ENCODE peak calls at places on chromosomes 1 and 21, in eight cellular contexts. One of them, this sample, is unnamed.

GRCh38 chr1:39625462-39626273 is 13.8 kb downstream of the HEYL start:
- DNase-seq in CD8-positive, alpha-beta memory T cell: no peak
- DNase-seq in iPS-NIHi11: peak; percentile 36
- DNase-seq in stimulated activated naive CD8-positive, alpha-beta T cell treated with anti-CD3 and anti-CD28 coated beads, Interleukin-15, amount 100 ng/mL, for 72 hours: no peak
- DNase-seq in stimulated activated CD4-positive, alpha-beta T cell treated with anti-CD3 and anti-CD28 coated beads, Interleukin-1b, Interleukin-23, amount 100 ng/mL, for 48 hours: no peak
- DNase-seq in frontal cortex: no peak
- DNase-seq in SK-N-DZ: peak; percentile 92
- DNase-seq in GM23338: no peak
- DNase-seq in this sample: no peak

GRCh38 chr1:225554216-225554812 is 98.6 kb downstream of the ENAH start:
- DNase-seq in CD8-positive, alpha-beta memory T cell: no peak
- DNase-seq in iPS-NIHi11: no peak
- DNase-seq in stimulated activated naive CD8-positive, alpha-beta T cell treated with anti-CD3 and anti-CD28 coated beads, Interleukin-15, amount 100 ng/mL, for 72 hours: no peak
- DNase-seq in stimulated activated CD4-positive, alpha-beta T cell treated with anti-CD3 and anti-CD28 coated beads, Interleukin-1b, Interleukin-23, amount 100 ng/mL, for 48 hours: no peak
- DNase-seq in frontal cortex: no peak
- DNase-seq in SK-N-DZ: no peak
- DNase-seq in GM23338: peak; percentile 64
- DNase-seq in this sample: peak; percentile 18

GRCh38 chr1:226784081-226785049 is 45.3 kb upstream of the ITPKB start:
- DNase-seq in CD8-positive, alpha-beta memory T cell: no peak
- DNase-seq in iPS-NIHi11: no peak
- DNase-seq in stimulated activated naive CD8-positive, alpha-beta T cell treated with anti-CD3 and anti-CD28 coated beads, Interleukin-15, amount 100 ng/mL, for 72 hours: no peak
- DNase-seq in stimulated activated CD4-positive, alpha-beta T cell treated with anti-CD3 and anti-CD28 coated beads, Interleukin-1b, Interleukin-23, amount 100 ng/mL, for 48 hours: no peak
- DNase-seq in frontal cortex: peak; percentile 19
- DNase-seq in SK-N-DZ: no peak
- DNase-seq in GM23338: no peak
- DNase-seq in this sample: no peak

GRCh38 chr21:35720065-35720810 is 340.1 kb downstream of the SETD4 start:
- DNase-seq in CD8-positive, alpha-beta memory T cell: no peak
- DNase-seq in iPS-NIHi11: no peak
- DNase-seq in stimulated activated naive CD8-positive, alpha-beta T cell treated with anti-CD3 and anti-CD28 coated beads, Interleukin-15, amount 100 ng/mL, for 72 hours: no peak
- DNase-seq in stimulated activated CD4-positive, alpha-beta T cell treated with anti-CD3 and anti-CD28 coated beads, Interleukin-1b, Interleukin-23, amount 100 ng/mL, for 48 hours: no peak
- DNase-seq in frontal cortex: no peak
- DNase-seq in SK-N-DZ: no peak
- DNase-seq in GM23338: no peak
- DNase-seq in this sample: no peak

GRCh38 chr1:72166426-72166825 is 115.9 kb downstream of the NEGR1 start:
- DNase-seq in CD8-positive, alpha-beta memory T cell: no peak
- DNase-seq in iPS-NIHi11: no peak
- DNase-seq in stimulated activated naive CD8-positive, alpha-beta T cell treated with anti-CD3 and anti-CD28 coated beads, Interleukin-15, amount 100 ng/mL, for 72 hours: no peak
- DNase-seq in stimulated activated CD4-positive, alpha-beta T cell treated with anti-CD3 and anti-CD28 coated beads, Interleukin-1b, Interleukin-23, amount 100 ng/mL, for 48 hours: no peak
- DNase-seq in frontal cortex: no peak
- DNase-seq in SK-N-DZ: no peak
- DNase-seq in GM23338: no peak
- DNase-seq in this sample: no peak

GRCh38 chr1:107551491-107551890 is 410.7 kb downstream of the NTNG1 start:
- DNase-seq in CD8-positive, alpha-beta memory T cell: no peak
- DNase-seq in iPS-NIHi11: no peak
- DNase-seq in stimulated activated naive CD8-positive, alpha-beta T cell treated with anti-CD3 and anti-CD28 coated beads, Interleukin-15, amount 100 ng/mL, for 72 hours: no peak
- DNase-seq in stimulated activated CD4-positive, alpha-beta T cell treated with anti-CD3 and anti-CD28 coated beads, Interleukin-1b, Interleukin-23, amount 100 ng/mL, for 48 hours: no peak
- DNase-seq in frontal cortex: no peak
- DNase-seq in SK-N-DZ: no peak
- DNase-seq in GM23338: no peak
- DNase-seq in this sample: no peak

GRCh38 chr1:205568469-205569361 is 63.1 kb downstream of the ELK4 start:
- DNase-seq in CD8-positive, alpha-beta memory T cell: no peak
- DNase-seq in iPS-NIHi11: peak; percentile 62
- DNase-seq in stimulated activated naive CD8-positive, alpha-beta T cell treated with anti-CD3 and anti-CD28 coated beads, Interleukin-15, amount 100 ng/mL, for 72 hours: no peak
- DNase-seq in stimulated activated CD4-positive, alpha-beta T cell treated with anti-CD3 and anti-CD28 coated beads, Interleukin-1b, Interleukin-23, amount 100 ng/mL, for 48 hours: no peak
- DNase-seq in frontal cortex: peak; percentile 59
- DNase-seq in SK-N-DZ: no peak
- DNase-seq in GM23338: peak; percentile 37
- DNase-seq in this sample: no peak

GRCh38 chr21:42637602-42638041 is 15.8 kb upstream of the PDE9A start:
- DNase-seq in CD8-positive, alpha-beta memory T cell: no peak
- DNase-seq in iPS-NIHi11: no peak
- DNase-seq in stimulated activated naive CD8-positive, alpha-beta T cell treated with anti-CD3 and anti-CD28 coated beads, Interleukin-15, amount 100 ng/mL, for 72 hours: no peak
- DNase-seq in stimulated activated CD4-positive, alpha-beta T cell treated with anti-CD3 and anti-CD28 coated beads, Interleukin-1b, Interleukin-23, amount 100 ng/mL, for 48 hours: no peak
- DNase-seq in frontal cortex: no peak
- DNase-seq in SK-N-DZ: no peak
- DNase-seq in GM23338: no peak
- DNase-seq in this sample: no peak

GRCh38 chr1:30512922-30513265 is 210.5 kb downstream of the MATN1 start:
- DNase-seq in CD8-positive, alpha-beta memory T cell: no peak
- DNase-seq in iPS-NIHi11: no peak
- DNase-seq in stimulated activated naive CD8-positive, alpha-beta T cell treated with anti-CD3 and anti-CD28 coated beads, Interleukin-15, amount 100 ng/mL, for 72 hours: no peak
- DNase-seq in stimulated activated CD4-positive, alpha-beta T cell treated with anti-CD3 and anti-CD28 coated beads, Interleukin-1b, Interleukin-23, amount 100 ng/mL, for 48 hours: no peak
- DNase-seq in frontal cortex: no peak
- DNase-seq in SK-N-DZ: no peak
- DNase-seq in GM23338: no peak
- DNase-seq in this sample: no peak

GRCh38 chr1:185156854-185157598 is at the start of the genes SWT1 and TRMT1L:
- DNase-seq in CD8-positive, alpha-beta memory T cell: peak; percentile 97
- DNase-seq in iPS-NIHi11: peak; percentile 92
- DNase-seq in stimulated activated naive CD8-positive, alpha-beta T cell treated with anti-CD3 and anti-CD28 coated beads, Interleukin-15, amount 100 ng/mL, for 72 hours: peak; percentile 94
- DNase-seq in stimulated activated CD4-positive, alpha-beta T cell treated with anti-CD3 and anti-CD28 coated beads, Interleukin-1b, Interleukin-23, amount 100 ng/mL, for 48 hours: peak; percentile 98
- DNase-seq in frontal cortex: peak; percentile 90
- DNase-seq in SK-N-DZ: peak; percentile 99
- DNase-seq in GM23338: peak; percentile 100
- DNase-seq in this sample: peak; percentile 99

This sample was measured in naive B cell.